ENCODE peak calls at places on chromosome 20, in four cellular contexts. W is GM12878, D is A549, Z is K562. X is an unnamed sample.

GRCh38 chr20:45347936-45348809 is at the start of gene SDC4:
- DNase-seq in D (peak; percentile 51), W (no peak), Z (peak; percentile 76), X (peak; percentile 63)

GRCh38 chr20:64099880-64100565 is 7.3 kb downstream of the NPBWR2 start:
- DNase-seq in W (no peak), Z (no peak), D (no peak), X (no peak)

GRCh38 chr20:41047975-41048305 is 19.3 kb downstream of the TOP1 start:
- DNase-seq in D (no peak), W (no peak), Z (no peak), X (no peak)

GRCh38 chr20:48538058-48538825 is 289.6 kb downstream of the PREX1 start:
- DNase-seq in D (peak; percentile 55), W (no peak), Z (no peak), X (peak; percentile 52)

GRCh38 chr20:19274412-19275015 is 62.1 kb downstream of the SLC24A3 start:
- DNase-seq in Z (no peak), D (no peak), W (no peak), X (no peak)

GRCh38 chr20:40582531-40582930 is 106.5 kb downstream of the MAFB start:
- DNase-seq in Z (no peak), W (no peak), D (no peak), X (no peak)

GRCh38 chr20:44135811-44136204 is 51.2 kb downstream of the JPH2 start:
- DNase-seq in W (no peak), Z (no peak), D (no peak), X (no peak)

GRCh38 chr20:51156796-51157119 is 133.9 kb upstream of the KCNG1 start:
- DNase-seq in D (no peak), W (no peak), Z (no peak), X (no peak)

GRCh38 chr20:57946559-57947315 is 236.9 kb upstream of the PMEPA1 start:
- DNase-seq in Z (no peak), D (no peak), W (no peak), X (no peak)

GRCh38 chr20:14193443-14193842 is 144.0 kb downstream of the FLRT3 start:
- DNase-seq in Z (no peak), W (no peak), D (peak; percentile 9), X (no peak)

GRCh38 chr20:22795897-22796296 is 211.5 kb upstream of the FOXA2 start:
- DNase-seq in Z (no peak), W (no peak), D (peak; percentile 97), X (peak; percentile 99)

GRCh38 chr20:1163105-1163504 is 21.7 kb downstream of the TMEM74B start:
- DNase-seq in Z (no peak), W (no peak), D (no peak), X (no peak)

GRCh38 chr20:17614812-17615644 is 45.2 kb downstream of the DSTN start:
- DNase-seq in W (no peak), D (no peak), Z (no peak), X (no peak)

GRCh38 chr20:15889073-15889923 is 684.0 kb downstream of the KIF16B start:
- DNase-seq in Z (no peak), W (no peak), D (no peak), X (no peak)

GRCh38 chr20:41672282-41672681 is 54.1 kb upstream of the CHD6 start:
- DNase-seq in Z (no peak), D (no peak), W (no peak), X (no peak)

GRCh38 chr20:50467618-50468373 is 42.4 kb upstream of the PTPN1 start:
- DNase-seq in Z (peak; percentile 86), D (peak; percentile 75), W (no peak), X (peak; percentile 50)

GRCh38 chr20:16216227-16217210 is 356.7 kb downstream of the KIF16B start:
- DNase-seq in W (no peak), Z (no peak), D (no peak), X (no peak)

GRCh38 chr20:1950836-1951235 is 43.0 kb downstream of the PDYN start:
- DNase-seq in Z (no peak), D (no peak), W (no peak), X (no peak)

GRCh38 chr20:49286689-49287551 is 9.1 kb upstream of the ZNFX1 start:
- DNase-seq in W (no peak), D (peak; percentile 80), Z (peak; percentile 56), X (peak; percentile 36)

GRCh38 chr20:62236200-62236599 is 2.1 kb upstream of the OSBPL2 start:
- DNase-seq in D (no peak), W (no peak), Z (no peak), X (no peak)

GRCh38 chr20:32820000-32820697 is 395 bp downstream of the MAPRE1 start:
- DNase-seq in W (no peak), D (peak; percentile 67), Z (peak; percentile 85), X (peak; percentile 40)

GRCh38 chr20:57433658-57434389 is 42.6 kb downstream of the RBM38 start:
- DNase-seq in W (no peak), Z (no peak), D (no peak), X (no peak)

GRCh38 chr20:38229376-38230252 is 30.9 kb downstream of the KIAA1755 start:
- DNase-seq in W (no peak), D (no peak), Z (peak; percentile 28), X (no peak)

GRCh38 chr20:17803765-17804164 is 104.0 kb downstream of the BANF2 start:
- DNase-seq in Z (no peak), W (no peak), D (no peak), X (no peak)

GRCh38 chr20:57698867-57699275 is 10.9 kb downstream of the PMEPA1 start:
- DNase-seq in Z (no peak), W (no peak), D (peak; percentile 84), X (no peak)

GRCh38 chr20:32190608-32191415 is 16.7 kb downstream of the PLAGL2 start:
- DNase-seq in Z (no peak), D (no peak), W (no peak), X (no peak)

GRCh38 chr20:8568068-8568467 is 436.0 kb downstream of the PLCB1 start:
- DNase-seq in Z (no peak), D (no peak), W (no peak), X (peak; percentile 24)

GRCh38 chr20:18223399-18223798 is 64.9 kb upstream of the ZNF133 start:
- DNase-seq in Z (no peak), D (no peak), W (no peak), X (no peak)

GRCh38 chr20:3739054-3739925 is 6.8 kb downstream of the HSPA12B start:
- DNase-seq in W (no peak), Z (no peak), D (no peak), X (no peak)

GRCh38 chr20:22080985-22081384 is 375.5 kb downstream of the PAX1 start:
- DNase-seq in D (no peak), W (no peak), Z (no peak), X (no peak)

GRCh38 chr20:24366605-24367004 is 102.8 kb upstream of the SYNDIG1 start:
- DNase-seq in W (no peak), Z (no peak), D (no peak), X (no peak)

GRCh38 chr20:24365685-24366084 is 103.7 kb upstream of the SYNDIG1 start:
- DNase-seq in Z (no peak), W (no peak), D (no peak), X (no peak)

GRCh38 chr20:24363031-24363430 is 106.4 kb upstream of the SYNDIG1 start:
- DNase-seq in D (no peak), Z (no peak), W (no peak), X (no peak)

GRCh38 chr20:24362080-24362479 is 107.3 kb upstream of the SYNDIG1 start:
- DNase-seq in W (no peak), D (no peak), Z (no peak), X (no peak)

DNA sequence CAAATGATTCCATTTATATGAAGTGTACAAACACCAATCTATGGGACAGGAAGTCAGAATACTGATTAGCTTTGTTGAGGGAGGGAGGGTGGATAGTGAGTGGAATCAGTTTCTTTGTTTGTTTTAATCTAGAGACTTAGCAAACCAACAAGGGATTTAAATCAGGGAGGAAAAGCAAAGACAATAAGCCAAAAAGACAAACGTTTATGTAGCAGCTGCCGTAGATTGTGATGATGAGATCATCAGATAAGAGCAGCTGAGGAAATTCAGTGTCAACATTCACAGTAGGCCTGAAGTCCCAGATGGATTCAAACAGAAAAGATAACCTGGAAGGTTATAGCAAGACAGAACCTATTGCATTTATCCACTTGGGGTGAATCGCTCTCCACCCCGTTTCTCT is 105.0 kb upstream of the SYNDIG1 start:
- DNase-seq in D (no peak), Z (no peak), W (no peak), X (no peak)
- TF ChIP-seq ELK1 in D (no peak), Z (no peak), W (no peak), X (no peak)

DNA sequence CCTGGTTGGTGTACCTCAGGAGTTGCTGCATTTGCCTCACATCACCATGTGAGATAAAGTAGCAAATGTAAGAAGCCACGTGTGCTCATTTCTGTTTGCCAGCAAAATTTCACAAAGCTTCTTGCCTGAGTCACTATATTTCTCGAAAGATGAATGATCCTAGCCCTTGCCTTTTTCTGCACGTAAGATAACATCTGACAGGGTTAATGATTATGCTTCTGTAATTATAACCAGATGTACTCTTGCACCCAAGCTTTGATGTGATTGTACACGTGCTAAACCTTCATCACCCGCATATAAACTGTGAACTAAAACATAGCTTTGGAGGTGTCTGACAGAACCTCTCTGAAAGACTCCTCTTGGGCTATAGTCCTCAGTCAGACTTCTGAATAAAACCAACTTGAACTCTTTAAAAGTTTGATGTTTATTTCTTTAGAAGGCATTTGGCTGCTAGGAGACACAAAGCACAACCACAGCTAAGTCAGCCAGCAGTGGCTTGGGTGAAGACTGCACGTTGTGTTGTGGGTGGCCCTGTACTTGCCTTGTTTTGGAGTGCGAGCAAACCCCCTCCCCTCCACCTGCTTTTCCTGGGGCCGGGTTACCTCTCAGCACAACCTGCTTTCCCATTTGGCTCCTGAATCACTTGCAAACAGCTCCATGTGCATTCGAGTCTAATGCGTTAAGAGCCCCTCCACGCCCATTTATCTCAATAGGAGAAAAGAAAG is 19.3 kb downstream of the PROKR2 start:
- DNase-seq in W (no peak), Z (no peak), D (no peak), X (no peak)
- TF ChIP-seq ELK1 in W (no peak), Z (no peak), D (no peak), X (no peak)

GRCh38 chr20:20547221-20547875 is 165.1 kb downstream of the RALGAPA2 start:
- DNase-seq in Z (no peak), D (no peak), W (no peak), X (peak; percentile 81)
- TF ChIP-seq ELK1 in Z (no peak), D (no peak), W (no peak), X (no peak)

DNA sequence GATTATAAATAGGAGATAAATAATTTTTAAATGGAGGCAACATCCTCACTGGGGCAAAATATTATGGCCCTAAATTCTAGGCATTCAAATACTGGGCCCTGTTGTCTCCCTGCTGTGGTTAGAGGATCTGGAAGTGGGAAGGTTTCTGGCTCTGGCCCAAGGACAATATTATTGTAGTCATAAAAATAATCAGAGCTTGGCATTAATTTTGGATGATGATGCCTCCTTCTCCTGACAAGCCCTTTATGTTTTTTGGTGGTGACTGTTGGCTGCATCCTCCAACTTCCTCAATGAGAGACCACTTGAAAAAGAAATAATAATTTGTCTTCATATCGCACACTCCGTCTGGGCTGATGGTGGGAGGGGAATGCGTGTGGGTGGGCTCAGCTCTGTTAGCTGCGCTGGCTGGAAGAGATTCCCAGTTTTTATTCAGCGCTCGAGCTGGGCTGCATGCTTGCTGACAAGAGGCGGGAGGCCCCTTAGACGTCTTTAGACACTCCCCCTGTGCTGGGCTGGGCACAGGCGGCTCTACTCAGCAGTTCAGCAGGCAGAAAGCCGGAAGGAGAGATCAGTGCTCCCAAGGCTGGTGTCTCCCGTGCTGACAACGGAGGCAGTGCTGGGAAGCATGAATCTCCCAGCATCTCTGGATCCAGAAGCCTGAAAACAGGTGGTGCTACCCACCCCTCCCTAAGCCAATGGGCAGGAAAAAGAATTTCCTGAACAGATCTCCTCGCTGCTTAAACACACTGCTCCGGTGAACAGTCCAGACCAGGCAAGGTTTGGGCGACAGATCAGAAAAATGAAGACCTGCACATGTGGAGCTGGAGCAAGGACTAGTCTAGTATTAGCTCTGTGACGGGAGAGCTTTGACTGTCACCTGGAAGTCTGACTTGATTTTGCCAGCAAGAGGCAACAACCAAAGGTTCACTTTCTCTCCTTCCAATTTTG is 97.7 kb downstream of the SYCP2 start:
- DNase-seq in Z (no peak), D (no peak), W (no peak), X (peak; percentile 5)
- TF ChIP-seq ELK1 in Z (no peak), D (no peak), W (no peak), X (no peak)

X was measured in IMR-90.